ENCODE peak calls at places on chromosomes 11 and 22, in eight cellular contexts. I is spleen, S is uterus, Z is lower lobe of right lung, C is breast epithelium, D is mammary epithelial cell, F is body of pancreas, E is AG04450. J is an unnamed sample. For H3K27me3, the result is how much of the 10 kb centered on the place peaks cover.

GRCh38 chr11:77158041-77158695 is 30.1 kb downstream of the MYO7A start:
- DNase-seq in E (no peak), C (no peak), S (no peak), D (no peak), F (no peak), Z (peak), I (no peak), J (no peak)

GRCh38 chr11:68447015-68447801 is 13.3 kb upstream of the PPP6R3 start:
- DNase-seq in Z (peak), F (peak), E (no peak), I (peak), D (peak), S (peak), C (peak), J (no peak)

GRCh38 chr11:114291847-114292680 is 4.1 kb upstream of the NNMT start:
- DNase-seq in Z (no peak), S (no peak), D (peak), F (no peak), E (no peak), C (no peak), I (no peak), J (no peak)

GRCh38 chr11:15818132-15818842 is 538.1 kb downstream of the SOX6 start:
- DNase-seq in D (no peak), S (no peak), F (no peak), C (peak), Z (no peak), E (no peak), I (no peak), J (no peak)

GRCh38 chr11:45296085-45296484 is 9.9 kb upstream of the SYT13 start:
- DNase-seq in Z (no peak), F (no peak), E (no peak), I (no peak), C (no peak), D (no peak), S (no peak), J (no peak)

GRCh38 chr11:65613091-65613928 is 711 bp downstream of the MAP3K11 start:
- DNase-seq in I (peak), D (peak), E (no peak), F (peak), C (peak), Z (peak), S (peak), J (no peak)

GRCh38 chr11:8814923-8815240 is 96.1 kb upstream of the AKIP1 start:
- DNase-seq in E (no peak), S (no peak), D (no peak), Z (no peak), I (no peak), C (no peak), F (no peak), J (no peak)

GRCh38 chr11:62071408-62071807 is 52.4 kb upstream of the INCENP start:
- DNase-seq in S (no peak), C (no peak), F (no peak), E (no peak), D (no peak), Z (no peak), I (peak), J (no peak)

GRCh38 chr11:36210529-36210928 is 78.7 kb downstream of the COMMD9 start:
- DNase-seq in I (no peak), C (no peak), E (no peak), F (no peak), D (peak), S (no peak), Z (no peak), J (no peak)

GRCh38 chr11:1747753-1748466 is 2.5 kb downstream of the IFITM10 start:
- DNase-seq in C (no peak), E (no peak), S (no peak), D (peak), I (peak), F (no peak), Z (no peak), J (no peak)

GRCh38 chr11:7630002-7630401 is 43.3 kb downstream of the CYB5R2 start:
- DNase-seq in D (no peak), I (no peak), S (no peak), E (no peak), F (no peak), C (no peak), Z (no peak), J (no peak)

GRCh38 chr11:74672956-74673895 is 58.0 kb downstream of the CHRDL2 start:
- DNase-seq in E (peak), C (peak), F (peak), I (peak), S (peak), Z (no peak), D (peak), J (peak)

GRCh38 chr11:105071060-105071732 is 26.1 kb upstream of the CARD16 start:
- DNase-seq in D (peak), S (no peak), Z (no peak), E (no peak), C (no peak), F (no peak), I (no peak), J (no peak)

GRCh38 chr22:48091060-48091650 is 1328.7 kb downstream of the TBC1D22A start:
- DNase-seq in C (no peak), S (no peak), E (no peak), Z (no peak), D (no peak), I (no peak), F (no peak), J (no peak)

GRCh38 chr11:75554258-75555022 is 7.6 kb upstream of the SERPINH1 start:
- DNase-seq in F (peak), Z (peak), C (peak), D (no peak), I (no peak), E (peak), S (peak), J (peak)

GRCh38 chr11:124874571-124875255 is 9.5 kb downstream of the ROBO3 start:
- DNase-seq in D (no peak), Z (no peak), E (no peak), C (no peak), S (no peak), I (no peak), F (no peak), J (no peak)

GRCh38 chr22:44329179-44329796 is 16.5 kb upstream of the SHISAL1 start:
- DNase-seq in S (no peak), C (no peak), E (no peak), D (no peak), Z (no peak), I (no peak), F (no peak), J (no peak)

DNA sequence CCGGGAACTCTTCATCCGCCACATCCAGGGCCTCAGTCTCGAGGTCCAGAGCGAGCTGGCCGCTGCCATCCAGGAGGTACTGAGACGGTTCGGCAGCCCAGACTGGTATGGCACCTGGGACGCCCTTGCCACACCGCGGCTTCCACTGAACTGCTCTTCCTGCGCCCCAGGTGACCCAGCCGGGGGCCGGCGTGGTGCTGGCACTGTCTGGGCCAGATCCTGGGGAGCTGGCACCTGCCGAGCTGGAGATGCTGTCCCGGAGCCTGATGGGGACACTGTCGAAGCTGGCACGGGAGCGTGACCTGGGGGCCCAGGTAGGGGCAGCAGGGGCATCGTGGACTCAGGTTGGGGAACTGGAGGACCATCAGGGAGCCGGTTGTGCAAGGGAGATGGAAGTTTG is 1.4 kb downstream of the CCDC88B start:
- DNase-seq in D (no peak), I (peak), S (no peak), F (no peak), C (no peak), E (no peak), Z (no peak), J (no peak)
- H3K4me3 ChIP-seq in D (no peak), I (no peak), S (no peak), F (no peak), C (no peak), E (no peak), Z (no peak), J (no peak)

GRCh38 chr22:26433805-26434204 is 4.7 kb downstream of the ASPHD2 start:
- DNase-seq in S (no peak), C (no peak), I (no peak), F (no peak), E (no peak), Z (no peak), D (no peak), J (no peak)

GRCh38 chr22:26429458-26430238 is 588 bp downstream of the ASPHD2 start:
- DNase-seq in I (no peak), C (no peak), F (no peak), S (peak), Z (no peak), E (no peak), D (no peak), J (no peak)

GRCh38 chr22:26430600-26430999 is 1.5 kb downstream of the ASPHD2 start:
- DNase-seq in D (no peak), F (no peak), I (no peak), S (no peak), E (no peak), C (no peak), Z (no peak), J (no peak)

GRCh38 chr22:26432619-26433311 is 3.7 kb downstream of the ASPHD2 start:
- DNase-seq in S (no peak), I (no peak), D (no peak), Z (no peak), C (no peak), F (no peak), E (no peak), J (no peak)

DNA sequence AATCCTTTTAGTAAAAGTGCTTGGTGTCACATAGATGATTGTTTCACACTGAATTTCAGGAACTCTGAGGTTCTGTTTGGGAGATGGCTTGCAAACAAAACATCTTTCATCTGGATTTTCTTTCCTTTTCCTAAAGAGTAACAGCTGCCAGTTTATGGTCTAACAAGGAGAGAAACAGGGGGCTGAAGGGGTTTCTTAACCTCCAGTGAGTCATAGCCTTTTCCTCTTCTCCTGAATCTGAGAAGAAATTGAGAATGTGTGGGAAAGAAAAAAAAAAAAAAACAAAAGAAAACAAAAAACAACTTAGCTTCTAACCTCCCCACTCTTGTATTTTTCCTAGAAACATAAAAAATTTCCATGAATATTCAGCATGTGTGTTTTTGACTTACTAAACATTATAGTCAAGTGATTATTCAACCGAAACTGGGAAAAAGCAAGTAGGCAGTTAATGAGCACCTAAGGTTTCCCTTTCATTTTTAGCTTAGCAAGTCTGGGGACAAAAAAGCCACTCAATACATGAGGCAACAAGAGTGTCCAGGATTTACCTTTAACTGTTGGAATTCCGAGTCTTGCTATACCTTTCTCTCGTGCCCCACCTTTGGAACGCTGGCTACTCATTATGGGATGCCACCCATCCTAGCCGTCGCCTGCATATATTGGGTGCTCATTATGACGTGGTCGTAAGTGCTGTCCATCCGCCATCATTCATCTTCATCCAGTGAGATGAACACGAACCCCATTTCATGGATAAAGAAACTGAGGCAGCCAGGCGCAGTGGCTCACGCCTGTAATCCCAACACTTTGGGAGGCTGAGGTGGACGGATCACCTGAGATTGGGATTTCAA is 2.3 kb downstream of the ASPHD2 start:
- DNase-seq in D (no peak), E (no peak), F (no peak), S (no peak), I (no peak), C (no peak), Z (no peak), J (no peak)
- H3K27me3 ChIP-seq in D (under half), E (under half), F (under half), S (under half), I (under half), C (under half), Z (under half), J (under half)

DNA sequence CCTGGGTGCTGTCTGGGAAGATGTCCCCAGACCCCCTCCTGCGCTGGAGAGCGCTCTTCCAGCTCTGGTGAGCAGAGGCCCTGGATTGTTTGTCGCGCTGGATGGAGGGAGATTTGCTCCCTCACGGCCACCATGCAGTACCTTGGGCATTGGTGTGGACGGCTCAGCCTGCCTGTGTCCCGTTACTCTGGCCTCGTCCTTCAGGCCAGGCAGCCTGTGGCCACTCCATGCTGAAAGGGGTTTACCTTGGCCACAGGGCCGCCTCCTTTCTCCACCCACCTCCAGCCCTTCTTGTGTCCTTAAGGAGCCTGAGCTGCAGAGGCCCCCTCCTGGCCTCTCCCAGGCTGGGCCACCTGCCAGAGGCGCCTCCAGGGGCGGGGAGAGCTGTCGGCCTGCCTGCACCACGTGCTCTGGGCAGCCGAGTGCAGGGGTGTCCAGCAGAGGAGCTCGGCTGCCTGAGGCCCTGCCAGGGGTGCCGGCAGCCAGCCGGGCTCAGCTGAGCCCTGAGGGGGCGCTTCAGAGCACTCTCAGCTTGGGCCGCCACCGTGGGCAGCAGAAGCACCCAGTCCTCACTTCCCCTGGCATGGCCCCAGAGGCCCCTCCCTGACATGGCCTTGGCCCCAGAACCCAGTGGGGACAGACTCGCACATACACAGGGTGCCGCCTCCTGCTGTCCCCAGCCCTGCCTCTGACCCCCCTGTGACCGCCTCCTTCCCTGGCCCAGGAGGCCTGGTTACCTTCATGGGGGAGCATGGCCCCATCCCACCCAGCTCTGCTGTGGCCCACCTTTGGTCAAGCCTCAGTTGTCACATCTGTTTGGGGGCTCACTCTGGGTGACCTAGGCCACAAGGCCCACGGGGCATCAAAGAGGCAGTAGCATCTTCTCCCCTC is 3.4 kb downstream of the CCND1 start:
- DNase-seq in Z (peak), I (peak), E (peak), C (peak), D (peak), S (peak), F (peak), J (no peak)
- TF ChIP-seq CTCF in Z (peak), I (no peak), E (peak), C (no peak), D (peak), S (no peak), F (peak), J (peak)

GRCh38 chr22:46057762-46058420 is 80.9 kb upstream of the WNT7B start:
- DNase-seq in I (peak), D (peak), S (peak), E (no peak), F (peak), C (peak), Z (peak), J (no peak)
- H3K4me3 ChIP-seq in I (no peak), D (peak), S (peak), E (no peak), F (no peak), C (peak), Z (peak), J (peak)

DNA sequence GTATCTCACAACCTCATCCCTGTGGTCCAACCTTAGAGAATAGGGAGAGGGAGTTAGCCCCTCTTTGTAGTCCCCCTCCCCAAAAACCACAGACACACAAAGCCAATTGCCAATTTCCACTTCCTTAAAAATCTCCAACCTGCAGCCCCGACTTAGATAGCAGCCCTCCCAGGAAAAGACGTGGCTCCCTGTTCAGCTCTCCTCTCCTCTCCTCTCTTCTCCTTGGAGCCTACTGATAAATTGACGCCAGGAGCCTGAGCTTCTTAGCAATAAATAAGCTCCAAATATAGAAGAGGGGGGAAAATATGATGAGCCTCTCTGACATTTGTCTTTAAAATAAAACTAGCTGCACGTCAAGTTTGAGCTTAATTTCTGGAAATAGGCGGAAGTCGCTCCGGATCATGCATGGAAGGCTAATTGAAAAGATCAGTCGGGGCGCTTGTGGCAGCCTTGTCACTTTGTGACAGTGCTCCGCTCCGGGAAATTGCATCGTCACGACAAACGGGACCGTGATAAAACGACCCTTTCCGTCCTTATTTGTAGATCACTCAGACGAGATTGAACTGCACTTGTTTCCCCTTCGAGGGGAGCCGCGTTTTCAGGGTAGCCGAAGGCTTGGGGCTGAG is 7.2 kb downstream of the PAX6 start:
- DNase-seq in C (no peak), Z (no peak), D (no peak), E (no peak), I (no peak), F (no peak), S (no peak), J (no peak)
- H3K27me3 ChIP-seq in C (half or more), Z (half or more), D (half or more), E (half or more), I (half or more), F (half or more), S (half or more), J (half or more)